ENCODE peak calls at places on chromosomes 3 and 15, in seven cellular contexts. S is activated naive CD8-positive, alpha-beta T cell treated with anti-CD3 and anti-CD28 coated beads, Interleukin-2, amount 50 U/mL, for 24 hours; U is neuronal stem cell; J is KG1; G is fibroblast of the conjunctiva; P is NCI-H2081; Z is fibroblast of the aortic adventitia. E is an unnamed sample.

GRCh38 chr15:98951493-98952320 is 55.9 kb downstream of the PGPEP1L start:
- DNase-seq in S (no peak), J (no peak), P (no peak), Z (no peak), U (no peak), G (no peak), E (no peak)

GRCh38 chr3:143644370-143645089 is 203.7 kb downstream of the SLC9A9 start:
- DNase-seq in S (peak; percentile 15), G (peak; percentile 87), P (peak; percentile 63), U (peak; percentile 37), J (peak; percentile 9), Z (peak; percentile 87), E (peak; percentile 5)

GRCh38 chr3:22245122-22245521 is 494.1 kb upstream of the ZNF385D start:
- DNase-seq in P (no peak), U (no peak), S (no peak), J (no peak), G (peak; percentile 56), Z (peak; percentile 81), E (no peak)

GRCh38 chr15:73078722-73079121 is 26.5 kb downstream of the NEO1 start:
- DNase-seq in J (no peak), P (no peak), U (no peak), Z (peak; percentile 95), S (no peak), G (no peak), E (no peak)

GRCh38 chr15:98126326-98127090 is 166.0 kb downstream of the ARRDC4 start:
- DNase-seq in P (no peak), S (no peak), G (no peak), U (no peak), J (no peak), Z (peak; percentile 7), E (no peak)

GRCh38 chr3:108311797-108312196 is 15.4 kb downstream of the HHLA2 start:
- DNase-seq in G (no peak), Z (no peak), J (no peak), P (no peak), S (no peak), U (no peak), E (no peak)

GRCh38 chr15:52575072-52575471 is 6.2 kb upstream of the ARPP19 start:
- DNase-seq in J (no peak), Z (no peak), U (no peak), S (no peak), G (no peak), P (no peak), E (no peak)

GRCh38 chr15:90749754-90750153 is 32.6 kb downstream of the BLM start:
- DNase-seq in J (no peak), Z (no peak), G (no peak), P (no peak), S (no peak), U (no peak), E (peak; percentile 18)

GRCh38 chr15:76191539-76192244 is 119.6 kb downstream of the ETFA start:
- DNase-seq in J (no peak), P (no peak), Z (no peak), G (no peak), U (no peak), S (no peak), E (no peak)

GRCh38 chr3:149662240-149662887 is 4.5 kb upstream of the WWTR1 start:
- DNase-seq in G (no peak), S (no peak), U (no peak), P (no peak), J (no peak), Z (no peak), E (no peak)

E was measured in stimulated activated CD4-positive, alpha-beta T cell treated with anti-CD3 and anti-CD28 coated beads, Interleukin-4, amount 100 ng/mL, for 24 hours.